ENCODE peak calls at places on chromosomes 16 and 17, in four cellular contexts. G is A549, N is K562, T is H1. B is an unnamed sample.

GRCh38 chr17:15171433-15172047 is 93.6 kb downstream of the PMP22 start:
- DNase-seq in T (peak; percentile 44), N (peak; percentile 41), G (peak; percentile 75), B (peak; percentile 37)

GRCh38 chr17:39410279-39410678 is 8.9 kb upstream of the FBXL20 start:
- DNase-seq in G (no peak), N (no peak), T (no peak), B (no peak)

GRCh38 chr16:10514369-10515055 is 65.9 kb downstream of the EMP2 start:
- DNase-seq in T (no peak), G (peak; percentile 60), N (peak; percentile 57), B (peak; percentile 73)

GRCh38 chr17:55598495-55598894 is 87.2 kb upstream of the SMIM36 start:
- DNase-seq in N (no peak), T (no peak), G (no peak), B (no peak)

GRCh38 chr16:75420987-75421819 is 12.1 kb downstream of the CFDP1 start:
- DNase-seq in G (peak; percentile 45), N (peak; percentile 26), T (peak; percentile 53), B (peak; percentile 73)

GRCh38 chr16:180101-180920 is at the start of gene HBQ1:
- DNase-seq in N (peak; percentile 78), G (peak; percentile 51), T (no peak), B (peak; percentile 21)

GRCh38 chr17:27296427-27296979 is 2.6 kb downstream of the WSB1 start:
- DNase-seq in N (no peak), G (peak; percentile 56), T (no peak), B (no peak)

GRCh38 chr16:83100679-83101078 is 473.9 kb downstream of the CDH13 start:
- DNase-seq in N (no peak), T (no peak), G (no peak), B (no peak)

GRCh38 chr16:80656731-80657150 is 115.9 kb downstream of the DYNLRB2 start:
- DNase-seq in T (no peak), G (no peak), N (no peak), B (no peak)

GRCh38 chr17:82548681-82549303 is 29.3 kb downstream of the FOXK2 start:
- DNase-seq in T (no peak), N (no peak), G (no peak), B (no peak)

GRCh38 chr17:8598913-8599312 is 31.6 kb downstream of the MYH10 start:
- DNase-seq in G (no peak), T (no peak), N (no peak), B (no peak)

GRCh38 chr17:72555052-72555451 is 434.2 kb downstream of the SOX9 start:
- DNase-seq in T (no peak), G (no peak), N (no peak), B (no peak)

GRCh38 chr17:7307686-7308624 is 527 bp downstream of the EIF5A start:
- DNase-seq in N (peak; percentile 65), T (no peak), G (peak; percentile 52), B (no peak)

GRCh38 chr17:69363488-69364210 is 36.7 kb upstream of the ABCA5 start:
- DNase-seq in G (no peak), T (no peak), N (no peak), B (no peak)
- TF ChIP-seq RNF2 in G (no peak), T (no peak), N (no peak), B (no peak)

GRCh38 chr17:19359856-19360255 is 2.7 kb downstream of the B9D1 start:
- DNase-seq in G (no peak), N (no peak), T (no peak), B (no peak)

GRCh38 chr17:19360772-19361171 is 1.8 kb downstream of the B9D1 start:
- DNase-seq in N (no peak), G (no peak), T (no peak), B (no peak)

GRCh38 chr17:19354748-19355147 is 7.8 kb downstream of the B9D1 start:
- DNase-seq in T (no peak), G (no peak), N (no peak), B (no peak)

GRCh38 chr17:19359151-19359550 is 3.4 kb downstream of the B9D1 start:
- DNase-seq in T (no peak), G (no peak), N (no peak), B (no peak)

GRCh38 chr17:19357351-19358140 is 5.0 kb downstream of the B9D1 start:
- DNase-seq in T (no peak), G (no peak), N (no peak), B (no peak)
- TF ChIP-seq RNF2 in T (no peak), G (no peak), N (no peak), B (no peak)

GRCh38 chr16:78269251-78269650 is 169.8 kb downstream of the WWOX start:
- DNase-seq in G (no peak), T (no peak), N (no peak), B (no peak)
- TF ChIP-seq RNF2 in G (no peak), T (no peak), N (no peak), B (no peak)

DNA sequence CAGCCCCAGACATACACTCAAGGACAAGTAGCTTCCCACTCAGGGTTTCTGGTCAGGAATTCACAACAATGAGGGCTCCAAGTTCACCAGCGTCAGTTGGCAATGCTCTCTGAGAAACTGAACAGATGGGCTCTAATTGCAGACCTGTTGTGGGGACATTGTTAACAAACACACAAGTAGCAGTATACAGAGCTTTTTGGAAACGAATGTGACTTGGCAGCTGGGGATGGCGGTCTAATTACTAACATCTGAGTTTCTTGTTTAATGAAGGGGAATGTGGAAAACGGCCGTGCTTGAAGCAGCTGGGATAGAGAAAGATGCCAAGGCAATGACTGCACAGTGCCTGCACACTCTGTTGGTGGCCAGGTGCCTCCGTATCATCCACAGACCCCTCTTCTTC is 316.1 kb upstream of the IRX3 start:
- DNase-seq in T (no peak), N (no peak), G (no peak), B (no peak)
- TF ChIP-seq RNF2 in T (no peak), N (no peak), G (no peak), B (no peak)

GRCh38 chr16:53058882-53059281 is 4.1 kb downstream of the CHD9 start:
- DNase-seq in G (no peak), N (no peak), T (no peak), B (no peak)

GRCh38 chr16:53059672-53060071 is 4.9 kb downstream of the CHD9 start:
- DNase-seq in N (no peak), G (no peak), T (no peak), B (no peak)

GRCh38 chr16:53061256-53061655 is 6.5 kb downstream of the CHD9 start:
- DNase-seq in N (no peak), G (no peak), T (no peak), B (no peak)

GRCh38 chr16:53064179-53064578 is 9.4 kb downstream of the CHD9 start:
- DNase-seq in G (no peak), N (no peak), T (no peak), B (no peak)

GRCh38 chr16:53061701-53062159 is 6.9 kb downstream of the CHD9 start:
- DNase-seq in G (no peak), N (no peak), T (no peak), B (peak; percentile 70)
- TF ChIP-seq RNF2 in G (no peak), N (no peak), T (no peak), B (no peak)

GRCh38 chr17:19017804-19018599 is 13.4 kb upstream of the FAM83G start:
- DNase-seq in G (no peak), T (no peak), N (no peak), B (no peak)

GRCh38 chr17:19016297-19016696 is 11.7 kb upstream of the FAM83G start:
- DNase-seq in G (no peak), T (no peak), N (no peak), B (no peak)

GRCh38 chr17:19017401-19017800 is 12.8 kb upstream of the FAM83G start:
- DNase-seq in N (no peak), G (no peak), T (no peak), B (no peak)

GRCh38 chr17:19015428-19015827 is 10.9 kb upstream of the FAM83G start:
- DNase-seq in T (no peak), N (no peak), G (no peak), B (no peak)

DNA sequence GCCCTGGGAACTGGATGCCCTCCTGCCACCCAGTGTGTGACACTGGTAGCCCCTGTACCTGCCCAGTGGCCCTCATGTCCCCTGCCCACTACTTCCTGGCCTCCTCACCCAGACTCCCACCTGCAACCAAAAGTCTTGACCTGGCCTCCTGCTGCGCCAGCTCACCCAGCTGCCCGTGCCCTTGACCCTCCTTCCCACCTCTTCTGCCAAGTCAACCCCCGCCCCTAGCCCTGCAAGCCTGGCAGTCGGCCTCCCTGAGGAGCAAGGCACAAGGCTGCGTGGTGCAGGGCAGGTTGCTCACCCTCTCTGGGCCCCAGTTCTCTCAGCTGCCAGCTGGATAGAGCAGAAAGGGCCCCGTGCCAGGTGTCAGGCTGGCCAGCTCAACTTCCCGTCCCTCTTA is 12.3 kb upstream of the FAM83G start:
- DNase-seq in N (no peak), G (no peak), T (no peak), B (no peak)
- TF ChIP-seq RNF2 in N (no peak), G (no peak), T (no peak), B (no peak)

GRCh38 chr16:52470601-52471000 is 76.3 kb downstream of the TOX3 start:
- DNase-seq in G (no peak), T (no peak), N (no peak), B (no peak)
- TF ChIP-seq RNF2 in G (no peak), T (no peak), N (no peak), B (no peak)

GRCh38 chr16:35365675-35366074 is 1906.3 kb downstream of the TP53TG3F start:
- DNase-seq in G (no peak), N (no peak), T (no peak), B (no peak)

GRCh38 chr16:35363510-35363909 is 1904.1 kb downstream of the TP53TG3F start:
- DNase-seq in T (no peak), N (no peak), G (no peak), B (no peak)

GRCh38 chr16:35364263-35364662 is 1904.9 kb downstream of the TP53TG3F start:
- DNase-seq in G (no peak), N (no peak), T (no peak), B (no peak)
- TF ChIP-seq RNF2 in G (no peak), N (no peak), T (no peak), B (no peak)

GRCh38 chr16:7183768-7184167 is 148.9 kb upstream of the RBFOX1 start:
- DNase-seq in G (no peak), T (no peak), N (no peak), B (no peak)

GRCh38 chr16:7185179-7185578 is 147.5 kb upstream of the RBFOX1 start:
- DNase-seq in N (no peak), T (no peak), G (no peak), B (no peak)

GRCh38 chr16:7182510-7183109 is 150.0 kb upstream of the RBFOX1 start:
- DNase-seq in N (peak; percentile 10), T (no peak), G (no peak), B (no peak)

GRCh38 chr16:7185689-7186088 is 147.0 kb upstream of the RBFOX1 start:
- DNase-seq in T (no peak), G (peak; percentile 4), N (peak; percentile 10), B (peak; percentile 71)
- TF ChIP-seq RNF2 in T (no peak), G (no peak), N (no peak), B (no peak)